ENCODE peak calls at places on chromosomes 1 and 21, in five cellular contexts. One of them, this sample, is unnamed.

GRCh38 chr1:185017338-185017737 is 28.0 kb upstream of the RNF2 start:
- DNase-seq in kidney: no peak
- DNase-seq in mesendoderm: no peak
- DNase-seq in NCI-H1105 treated with DMSO at 0.1 percent for 48 hours: no peak
- DNase-seq in Right ventricle myocardium superior: no peak
- DNase-seq in this sample: peak; percentile 92

GRCh38 chr21:35020902-35021301 is 28.2 kb downstream of the RUNX1 start:
- DNase-seq in NCI-H1105 treated with DMSO at 0.1 percent for 48 hours: no peak
- DNase-seq in Right ventricle myocardium superior: no peak
- DNase-seq in kidney: no peak
- DNase-seq in mesendoderm: no peak
- DNase-seq in this sample: no peak

GRCh38 chr1:186155594-186155993 is 219.5 kb downstream of the TPR start:
- DNase-seq in NCI-H1105 treated with DMSO at 0.1 percent for 48 hours: peak; percentile 58
- DNase-seq in Right ventricle myocardium superior: no peak
- DNase-seq in kidney: no peak
- DNase-seq in mesendoderm: peak; percentile 50
- DNase-seq in this sample: peak; percentile 83

GRCh38 chr1:202274611-202275010 is 67.1 kb downstream of the UBE2T start:
- DNase-seq in mesendoderm: peak; percentile 59
- DNase-seq in NCI-H1105 treated with DMSO at 0.1 percent for 48 hours: no peak
- DNase-seq in Right ventricle myocardium superior: no peak
- DNase-seq in kidney: no peak
- DNase-seq in this sample: peak; percentile 92

GRCh38 chr1:80218112-80218511 is 1211.6 kb upstream of the ADGRL4 start:
- DNase-seq in Right ventricle myocardium superior: no peak
- DNase-seq in kidney: no peak
- DNase-seq in NCI-H1105 treated with DMSO at 0.1 percent for 48 hours: peak; percentile 48
- DNase-seq in mesendoderm: peak; percentile 75
- DNase-seq in this sample: peak; percentile 76

GRCh38 chr21:35128526-35128925 is 79.4 kb upstream of the RUNX1 start:
- DNase-seq in NCI-H1105 treated with DMSO at 0.1 percent for 48 hours: no peak
- DNase-seq in kidney: no peak
- DNase-seq in mesendoderm: no peak
- DNase-seq in Right ventricle myocardium superior: no peak
- DNase-seq in this sample: no peak

GRCh38 chr1:110003747-110004428 is 19.3 kb downstream of the AHCYL1 start:
- DNase-seq in Right ventricle myocardium superior: peak; percentile 64
- DNase-seq in mesendoderm: peak; percentile 99
- DNase-seq in NCI-H1105 treated with DMSO at 0.1 percent for 48 hours: no peak
- DNase-seq in kidney: peak; percentile 89
- DNase-seq in this sample: peak; percentile 99

GRCh38 chr1:57163789-57164188 is 198.0 kb upstream of the C8B start:
- DNase-seq in kidney: no peak
- DNase-seq in NCI-H1105 treated with DMSO at 0.1 percent for 48 hours: no peak
- DNase-seq in mesendoderm: no peak
- DNase-seq in Right ventricle myocardium superior: no peak
- DNase-seq in this sample: no peak

GRCh38 chr21:45270306-45270821 is 17.3 kb downstream of the POFUT2 start:
- DNase-seq in NCI-H1105 treated with DMSO at 0.1 percent for 48 hours: no peak
- DNase-seq in mesendoderm: peak; percentile 46
- DNase-seq in Right ventricle myocardium superior: peak; percentile 31
- DNase-seq in kidney: peak; percentile 37
- DNase-seq in this sample: no peak

GRCh38 chr21:42678118-42678430 is 24.7 kb downstream of the PDE9A start:
- DNase-seq in kidney: no peak
- DNase-seq in Right ventricle myocardium superior: no peak
- DNase-seq in NCI-H1105 treated with DMSO at 0.1 percent for 48 hours: peak; percentile 87
- DNase-seq in mesendoderm: no peak
- DNase-seq in this sample: no peak

GRCh38 chr1:9670085-9670484 is 18.6 kb downstream of the PIK3CD start:
- DNase-seq in NCI-H1105 treated with DMSO at 0.1 percent for 48 hours: no peak
- DNase-seq in Right ventricle myocardium superior: no peak
- DNase-seq in kidney: no peak
- DNase-seq in mesendoderm: no peak
- DNase-seq in this sample: no peak

GRCh38 chr1:68173283-68174172 is 58.8 kb downstream of the WLS start:
- DNase-seq in NCI-H1105 treated with DMSO at 0.1 percent for 48 hours: peak; percentile 80
- DNase-seq in mesendoderm: no peak
- DNase-seq in Right ventricle myocardium superior: no peak
- DNase-seq in kidney: no peak
- DNase-seq in this sample: peak; percentile 18

GRCh38 chr1:180881806-180882509 is 30.7 kb upstream of the KIAA1614 start:
- DNase-seq in mesendoderm: peak; percentile 86
- DNase-seq in Right ventricle myocardium superior: no peak
- DNase-seq in kidney: no peak
- DNase-seq in NCI-H1105 treated with DMSO at 0.1 percent for 48 hours: peak; percentile 75
- DNase-seq in this sample: peak; percentile 60

GRCh38 chr21:14303731-14304488 is 79.0 kb downstream of the HSPA13 start:
- DNase-seq in kidney: no peak
- DNase-seq in mesendoderm: peak; percentile 16
- DNase-seq in NCI-H1105 treated with DMSO at 0.1 percent for 48 hours: no peak
- DNase-seq in Right ventricle myocardium superior: no peak
- DNase-seq in this sample: no peak

GRCh38 chr1:177181280-177181630 is 10.5 kb downstream of the BRINP2 start:
- DNase-seq in NCI-H1105 treated with DMSO at 0.1 percent for 48 hours: no peak
- DNase-seq in kidney: peak; percentile 71
- DNase-seq in Right ventricle myocardium superior: no peak
- DNase-seq in mesendoderm: peak; percentile 18
- DNase-seq in this sample: no peak